ENCODE peak calls at places on chromosomes 5 and 9, in five cellular contexts. G, C, V, K and D are unnamed samples.

GRCh38 chr5:5360878-5361520 is 61.5 kb upstream of the ICE1 start:
- DNase-seq in G (no peak), C (no peak), V (no peak), K (no peak), D (no peak)

GRCh38 chr5:37121465-37121864 is 127.7 kb downstream of the CPLANE1 start:
- DNase-seq in G (no peak), C (no peak), V (no peak), K (no peak), D (no peak)

GRCh38 chr9:83020327-83020726 is 42.6 kb downstream of the RASEF start:
- DNase-seq in G (no peak), C (no peak), V (no peak), K (no peak), D (no peak)

GRCh38 chr5:151719228-151719861 is 32.6 kb upstream of the SPARC start:
- DNase-seq in G (no peak), C (no peak), V (peak), K (no peak), D (peak)

GRCh38 chr9:33108472-33108871 is 32.0 kb upstream of the SMU1 start:
- DNase-seq in G (no peak), C (no peak), V (no peak), K (no peak), D (no peak)

GRCh38 chr5:181260720-181261319 is at the start of gene TRIM52:
- DNase-seq in G (peak), C (no peak), V (peak), K (no peak), D (peak)

GRCh38 chr5:2755811-2756210 is 4.3 kb upstream of the IRX2 start:
- DNase-seq in G (no peak), C (no peak), V (no peak), K (no peak), D (no peak)

GRCh38 chr5:6715758-6716633 is 2.8 kb downstream of the TENT4A start:
- DNase-seq in G (no peak), C (no peak), V (no peak), K (no peak), D (no peak)

GRCh38 chr5:5332287-5332686 is 90.2 kb upstream of the ICE1 start:
- DNase-seq in G (no peak), C (no peak), V (no peak), K (no peak), D (no peak)

GRCh38 chr5:9239071-9239470 is 306.8 kb downstream of the SEMA5A start:
- DNase-seq in G (no peak), C (no peak), V (peak), K (peak), D (peak)

GRCh38 chr5:17105744-17106450 is 111.5 kb upstream of the BASP1 start:
- DNase-seq in G (no peak), C (no peak), V (peak), K (no peak), D (no peak)

GRCh38 chr5:55911784-55912653 is 60.9 kb downstream of the IL31RA start:
- DNase-seq in G (no peak), C (no peak), V (peak), K (no peak), D (peak)

GRCh38 chr9:84173961-84174360 is 166.6 kb downstream of the SLC28A3 start:
- DNase-seq in G (no peak), C (no peak), V (no peak), K (no peak), D (no peak)

GRCh38 chr9:16145196-16145950 is 592.5 kb downstream of the CCDC171 start:
- DNase-seq in G (no peak), C (no peak), V (no peak), K (no peak), D (peak)

GRCh38 chr5:83983852-83984251 is 263.2 kb upstream of the HAPLN1 start:
- DNase-seq in G (no peak), C (no peak), V (no peak), K (no peak), D (no peak)

GRCh38 chr9:128771745-128772519 is at the start of gene ZER1:
- DNase-seq in G (peak), C (peak), V (peak), K (no peak), D (peak)

GRCh38 chr9:15182755-15183154 is 124.3 kb downstream of the TTC39B start:
- DNase-seq in G (no peak), C (no peak), V (no peak), K (no peak), D (peak)

GRCh38 chr5:119328753-119329602 is 26.8 kb upstream of the TNFAIP8 start:
- DNase-seq in G (no peak), C (no peak), V (peak), K (no peak), D (peak)

GRCh38 chr5:175195698-175196656 is 248.0 kb downstream of the DRD1 start:
- DNase-seq in G (no peak), C (no peak), V (peak), K (no peak), D (peak)

GRCh38 chr5:107154598-107154997 is 516.1 kb downstream of the EFNA5 start:
- DNase-seq in G (no peak), C (no peak), V (no peak), K (no peak), D (no peak)

GRCh38 chr5:91937121-91937520 is 554.0 kb upstream of the ARRDC3 start:
- DNase-seq in G (no peak), C (no peak), V (peak), K (no peak), D (no peak)
- TF ChIP-seq CTCF in G (no peak), C (no peak), V (no peak), K (no peak), D (no peak)

DNA sequence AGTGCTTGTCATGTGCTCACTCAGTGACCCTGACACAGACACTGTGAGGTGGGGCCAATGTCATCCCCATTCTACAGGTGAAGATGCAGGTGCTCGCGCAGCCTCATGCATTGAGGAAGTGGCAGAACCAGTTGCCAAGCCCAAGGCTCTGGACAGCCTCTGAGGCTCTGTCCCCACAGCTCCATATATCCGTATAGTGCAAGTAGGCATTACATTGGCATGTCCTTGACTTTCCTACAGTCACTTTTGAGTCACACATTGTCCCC is 58.8 kb upstream of the ANGPTL2 start:
- DNase-seq in G (no peak), C (no peak), V (no peak), K (no peak), D (no peak)
- H3K4me3 ChIP-seq in G (no peak), C (no peak), V (no peak), K (no peak), D (no peak)

DNA sequence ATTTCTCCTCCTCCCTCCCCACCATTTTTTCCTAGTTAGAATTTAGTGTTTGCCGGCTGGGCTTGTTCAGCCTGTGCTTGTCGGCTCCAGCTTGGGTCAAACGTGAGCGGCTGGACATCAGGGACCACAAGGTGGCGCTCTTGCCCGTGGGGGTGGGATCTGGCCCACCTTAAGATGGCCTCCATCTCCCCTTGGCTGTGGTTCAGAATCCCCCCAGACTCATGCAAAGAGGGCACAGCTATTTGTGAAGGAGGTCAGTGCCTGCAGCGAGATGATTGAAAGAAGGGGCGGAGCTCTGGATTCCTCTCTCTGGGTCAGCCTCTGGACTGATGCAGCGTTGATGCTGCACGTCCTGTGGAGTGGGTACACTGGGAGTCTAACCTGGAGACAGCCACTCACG is 283.3 kb upstream of the TUT7 start:
- DNase-seq in G (no peak), C (no peak), V (peak), K (no peak), D (no peak)
- TF ChIP-seq CTCF in G (no peak), C (peak), V (peak), K (peak), D (peak)

GRCh38 chr5:145924849-145925248 is 11.5 kb upstream of the SH3RF2 start:
- DNase-seq in G (no peak), C (no peak), V (no peak), K (no peak), D (no peak)
- H3K4me3 ChIP-seq in G (no peak), C (no peak), V (no peak), K (no peak), D (no peak)

GRCh38 chr5:135466178-135467050 is 14.3 kb upstream of the TIFAB start:
- DNase-seq in G (no peak), C (no peak), V (peak), K (no peak), D (peak)
- TF ChIP-seq CTCF in G (peak), C (peak), V (peak), K (peak), D (peak)

DNA sequence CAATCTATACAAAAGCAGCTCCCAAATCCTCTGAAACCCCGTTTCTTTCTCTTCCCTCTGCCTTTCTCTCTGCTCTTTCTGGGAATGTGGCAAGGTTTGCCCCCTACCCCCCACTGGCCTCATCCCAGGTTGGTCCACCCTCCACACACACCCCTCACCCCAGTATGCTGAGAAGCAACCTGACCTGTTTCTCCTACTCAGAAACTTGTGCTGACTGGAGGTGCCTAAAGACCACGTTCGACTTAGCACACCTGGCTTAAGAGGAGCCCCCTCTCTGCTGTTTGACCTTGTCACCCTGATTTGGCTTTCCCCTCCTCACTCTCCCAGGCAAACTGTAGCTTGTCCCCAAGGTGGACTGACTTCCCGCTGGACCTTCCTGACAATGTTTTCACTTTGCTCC is 1.1 kb upstream of the SEPTIN8 start:
- DNase-seq in G (no peak), C (no peak), V (no peak), K (no peak), D (no peak)
- H3K4me3 ChIP-seq in G (peak), C (peak), V (peak), K (no peak), D (peak)